ENCODE peak calls at places on chromosomes 16 and 17, in four cellular contexts. I, Y, T and K are unnamed samples.

GRCh38 chr17:82212331-82213250 is at the start of gene CCDC57:
- DNase-seq in Y (peak), I (no peak), T (peak), K (peak)

GRCh38 chr17:76000016-76000754 is 470 bp upstream of the CDK3 start:
- DNase-seq in I (no peak), Y (peak), T (peak), K (no peak)

GRCh38 chr17:19551708-19552148 is 18.1 kb downstream of the SLC47A1 start:
- DNase-seq in Y (no peak), I (no peak), T (no peak), K (no peak)

GRCh38 chr17:19883537-19884215 is 15.9 kb upstream of the ULK2 start:
- DNase-seq in I (no peak), T (no peak), Y (no peak), K (no peak)

GRCh38 chr16:87123356-87124001 is 193.7 kb downstream of the C16orf95 start:
- DNase-seq in Y (no peak), I (no peak), T (no peak), K (no peak)

GRCh38 chr17:35740997-35741931 is 9.8 kb downstream of the RASL10B start:
- DNase-seq in T (no peak), Y (no peak), I (no peak), K (no peak)

GRCh38 chr17:3761061-3761917 is 37.6 kb downstream of the HASPIN start:
- DNase-seq in T (no peak), Y (no peak), I (no peak), K (no peak)

GRCh38 chr17:77555741-77556291 is 402.7 kb upstream of the TNRC6C start:
- DNase-seq in Y (no peak), I (no peak), T (no peak), K (peak)

GRCh38 chr17:74402070-74402469 is 29.8 kb upstream of the GPRC5C start:
- DNase-seq in I (no peak), Y (no peak), T (no peak), K (no peak)

GRCh38 chr16:85894266-85894665 is 4.7 kb upstream of the IRF8 start:
- DNase-seq in Y (no peak), T (no peak), I (no peak), K (no peak)

GRCh38 chr17:7579001-7579838 is at the start of gene CD68:
- DNase-seq in Y (no peak), I (no peak), T (no peak), K (peak)

GRCh38 chr16:67198238-67198734 is 645 bp upstream of the ELMO3 start:
- DNase-seq in T (no peak), Y (no peak), I (no peak), K (peak)

GRCh38 chr16:87435399-87436224 is 43.5 kb downstream of the MAP1LC3B start:
- DNase-seq in I (peak), Y (no peak), T (no peak), K (no peak)

GRCh38 chr17:69997332-69997731 is 77.7 kb upstream of the KCNJ16 start:
- DNase-seq in T (no peak), I (no peak), Y (no peak), K (no peak)

GRCh38 chr17:45020354-45021138 is 30.9 kb downstream of the DCAKD start:
- DNase-seq in Y (no peak), T (no peak), I (no peak), K (peak)

GRCh38 chr17:74126959-74127358 is 76.5 kb upstream of the RPL38 start:
- DNase-seq in I (no peak), T (no peak), Y (no peak), K (no peak)

GRCh38 chr17:48678141-48678971 is 44.0 kb downstream of the PRAC1 start:
- DNase-seq in I (no peak), T (peak), Y (peak), K (peak)

GRCh38 chr17:47872651-47873161 is 21.7 kb upstream of the SP6 start:
- DNase-seq in Y (no peak), I (no peak), T (no peak), K (no peak)

GRCh38 chr17:33520404-33521032 is 227.4 kb upstream of the ASIC2 start:
- DNase-seq in Y (no peak), T (no peak), I (no peak), K (no peak)

GRCh38 chr16:17964196-17964595 is 372.3 kb downstream of the NPIPA8 start:
- DNase-seq in Y (no peak), T (no peak), I (no peak), K (no peak)

GRCh38 chr17:46822388-46822921 is 4.0 kb upstream of the WNT3 start:
- DNase-seq in T (no peak), I (no peak), Y (no peak), K (no peak)

GRCh38 chr17:80780381-80781187 is 211.1 kb upstream of the CHMP6 start:
- DNase-seq in I (no peak), T (no peak), Y (no peak), K (no peak)

GRCh38 chr17:2250140-2251095 is 53.2 kb downstream of the SMG6 start:
- DNase-seq in I (no peak), T (no peak), Y (no peak), K (no peak)

GRCh38 chr16:22424161-22424937 is 49.9 kb upstream of the CDR2 start:
- DNase-seq in T (no peak), Y (no peak), I (no peak), K (peak)

GRCh38 chr16:49462989-49463371 is 89.4 kb downstream of the C16orf78 start:
- DNase-seq in I (no peak), T (no peak), Y (no peak), K (no peak)

GRCh38 chr17:21375757-21376584 is at the start of gene KCNJ12:
- DNase-seq in T (no peak), I (no peak), Y (no peak), K (peak)

GRCh38 chr17:47316316-47316715 is 7.4 kb upstream of the EFCAB13 start:
- DNase-seq in T (no peak), I (no peak), Y (no peak), K (no peak)

GRCh38 chr17:43732961-43733360 is 25.6 kb downstream of the SOST start:
- DNase-seq in T (no peak), Y (no peak), I (no peak), K (no peak)

GRCh38 chr17:35588196-35588920 is 1.2 kb downstream of the AP2B1 start:
- DNase-seq in Y (no peak), I (no peak), T (no peak), K (no peak)

GRCh38 chr16:13390093-13390985 is 488.9 kb downstream of the SHISA9 start:
- DNase-seq in Y (no peak), I (no peak), T (no peak), K (no peak)

GRCh38 chr16:1961651-1962067 is 2.3 kb downstream of the NDUFB10 start:
- DNase-seq in I (no peak), Y (no peak), T (no peak), K (no peak)

GRCh38 chr17:8158267-8159031 is 4.3 kb downstream of the VAMP2 start:
- DNase-seq in T (peak), Y (peak), I (no peak), K (peak)

GRCh38 chr17:39196820-39197331 is 593 bp downstream of the CACNB1 start:
- DNase-seq in Y (no peak), T (no peak), I (no peak), K (no peak)